ENCODE peak calls at places on chromosome 5, in eight cellular contexts. E is NCI-H510A treated with DMSO at 0.1 percent for 48 hours, J is substantia nigra, T is upper lobe of right lung, N is astrocyte, K is MV-4-11, Y is EL, G is A549. F is an unnamed sample.

GRCh38 chr5:36635721-36636390 is 29.4 kb downstream of the SLC1A3 start:
- DNase-seq in E (no peak), J (no peak), T (no peak), N (no peak), K (no peak), Y (no peak), G (no peak), F (no peak)

GRCh38 chr5:130037905-130038304 is 133.6 kb downstream of the CHSY3 start:
- DNase-seq in E (no peak), J (no peak), T (no peak), N (no peak), K (no peak), Y (no peak), G (no peak), F (no peak)

GRCh38 chr5:126016256-126016655 is 407.0 kb upstream of the GRAMD2B start:
- DNase-seq in E (no peak), J (no peak), T (no peak), N (no peak), K (no peak), Y (no peak), G (no peak), F (peak; percentile 55)

GRCh38 chr5:110751902-110752762 is 13.3 kb downstream of the SLC25A46 start:
- DNase-seq in E (no peak), J (no peak), T (no peak), N (peak; percentile 68), K (no peak), Y (no peak), G (no peak), F (no peak)

GRCh38 chr5:108720416-108720815 is 27.3 kb upstream of the FER start:
- DNase-seq in E (no peak), J (no peak), T (no peak), N (peak; percentile 9), K (peak; percentile 53), Y (no peak), G (no peak), F (no peak)

GRCh38 chr5:14134086-14134485 is 9.1 kb upstream of the TRIO start:
- DNase-seq in E (peak; percentile 98), J (no peak), T (no peak), N (no peak), K (no peak), Y (no peak), G (no peak), F (no peak)

GRCh38 chr5:74885170-74885569 is 19.0 kb upstream of the FAM169A start:
- DNase-seq in E (no peak), J (no peak), T (no peak), N (peak; percentile 62), K (no peak), Y (no peak), G (no peak), F (no peak)

GRCh38 chr5:2465383-2465782 is 286.1 kb downstream of the IRX2 start:
- DNase-seq in E (no peak), J (no peak), T (no peak), N (no peak), K (no peak), Y (no peak), G (no peak), F (no peak)

GRCh38 chr5:163489055-163489744 is 16.2 kb upstream of the MAT2B start:
- DNase-seq in E (no peak), J (no peak), T (no peak), N (no peak), K (peak; percentile 39), Y (peak; percentile 59), G (peak; percentile 48), F (no peak)

GRCh38 chr5:100898504-100899346 is 4.4 kb downstream of the ST8SIA4 start:
- DNase-seq in E (no peak), J (no peak), T (no peak), N (no peak), K (peak; percentile 65), Y (no peak), G (no peak), F (no peak)

GRCh38 chr5:92562065-92562464 is 1019.0 kb downstream of the NR2F1-AS1 start:
- DNase-seq in E (no peak), J (no peak), T (no peak), N (no peak), K (no peak), Y (no peak), G (no peak), F (no peak)

GRCh38 chr5:150180241-150181027 is 9.4 kb upstream of the SLC6A7 start:
- DNase-seq in E (no peak), J (no peak), T (peak; percentile 73), N (no peak), K (peak; percentile 54), Y (no peak), G (no peak), F (no peak)

GRCh38 chr5:10618311-10618710 is 54.4 kb downstream of the ANKRD33B start:
- DNase-seq in E (no peak), J (no peak), T (no peak), N (no peak), K (no peak), Y (no peak), G (no peak), F (no peak)

GRCh38 chr5:78819166-78819565 is 165.9 kb downstream of the ARSB start:
- DNase-seq in E (no peak), J (no peak), T (no peak), N (peak; percentile 73), K (no peak), Y (no peak), G (no peak), F (no peak)

GRCh38 chr5:132080595-132080994 is 7.0 kb downstream of the CSF2 start:
- DNase-seq in E (no peak), J (no peak), T (no peak), N (no peak), K (no peak), Y (no peak), G (no peak), F (no peak)

F was measured in NCI-H1105 treated with DMSO at 0.1 percent for 48 hours.